ENCODE peak calls at places on chromosomes 11 and 22, in seven cellular contexts. One of them, this sample, is unnamed.

GRCh38 chr11:73308003-73308962 is at the start of gene ARHGEF17:
- DNase-seq in HepG2: peak; percentile 78
- DNase-seq in CD8-positive, alpha-beta memory T cell: peak; percentile 56
- DNase-seq in brain microvascular endothelial cell: peak; percentile 61
- DNase-seq in WERI-Rb-1: peak; percentile 72
- DNase-seq in mesenchymal stem cell: peak; percentile 91
- DNase-seq in A549: peak; percentile 71
- DNase-seq in this sample: peak; percentile 72

GRCh38 chr11:86360775-86361395 is 13.8 kb upstream of the CCDC81 start:
- DNase-seq in CD8-positive, alpha-beta memory T cell: no peak
- DNase-seq in A549: peak; percentile 41
- DNase-seq in HepG2: peak; percentile 6
- DNase-seq in WERI-Rb-1: no peak
- DNase-seq in brain microvascular endothelial cell: peak; percentile 6
- DNase-seq in mesenchymal stem cell: peak; percentile 63
- DNase-seq in this sample: peak; percentile 45

GRCh38 chr11:34189191-34189590 is 83.8 kb downstream of the NAT10 start:
- DNase-seq in brain microvascular endothelial cell: no peak
- DNase-seq in mesenchymal stem cell: no peak
- DNase-seq in CD8-positive, alpha-beta memory T cell: no peak
- DNase-seq in HepG2: no peak
- DNase-seq in A549: no peak
- DNase-seq in WERI-Rb-1: no peak
- DNase-seq in this sample: no peak

GRCh38 chr22:42145175-42145574 is 14.6 kb upstream of the CYP2D6 start:
- DNase-seq in CD8-positive, alpha-beta memory T cell: no peak
- DNase-seq in mesenchymal stem cell: no peak
- DNase-seq in brain microvascular endothelial cell: no peak
- DNase-seq in WERI-Rb-1: no peak
- DNase-seq in A549: no peak
- DNase-seq in HepG2: no peak
- DNase-seq in this sample: no peak

GRCh38 chr11:76823481-76824028 is 37.2 kb upstream of the ACER3 start:
- DNase-seq in HepG2: peak; percentile 31
- DNase-seq in WERI-Rb-1: no peak
- DNase-seq in CD8-positive, alpha-beta memory T cell: no peak
- DNase-seq in brain microvascular endothelial cell: peak; percentile 63
- DNase-seq in A549: peak; percentile 91
- DNase-seq in mesenchymal stem cell: peak; percentile 82
- DNase-seq in this sample: peak; percentile 91

GRCh38 chr11:13440100-13440855 is 22.7 kb downstream of the BTBD10 start:
- DNase-seq in brain microvascular endothelial cell: peak; percentile 95
- DNase-seq in WERI-Rb-1: no peak
- DNase-seq in HepG2: no peak
- DNase-seq in mesenchymal stem cell: peak; percentile 87
- DNase-seq in CD8-positive, alpha-beta memory T cell: no peak
- DNase-seq in A549: peak; percentile 58
- DNase-seq in this sample: peak; percentile 81

GRCh38 chr11:133946541-133947297 is 10.0 kb downstream of the IGSF9B start:
- DNase-seq in WERI-Rb-1: peak; percentile 90
- DNase-seq in mesenchymal stem cell: no peak
- DNase-seq in A549: no peak
- DNase-seq in brain microvascular endothelial cell: no peak
- DNase-seq in CD8-positive, alpha-beta memory T cell: peak; percentile 58
- DNase-seq in HepG2: no peak
- DNase-seq in this sample: no peak

GRCh38 chr11:19666951-19667350 is 45.7 kb upstream of the NAV2 start:
- DNase-seq in brain microvascular endothelial cell: no peak
- DNase-seq in HepG2: no peak
- DNase-seq in A549: no peak
- DNase-seq in WERI-Rb-1: no peak
- DNase-seq in mesenchymal stem cell: no peak
- DNase-seq in CD8-positive, alpha-beta memory T cell: no peak
- DNase-seq in this sample: no peak

GRCh38 chr11:36304349-36304748 is 8.3 kb downstream of the PRR5L start:
- DNase-seq in HepG2: no peak
- DNase-seq in WERI-Rb-1: no peak
- DNase-seq in A549: no peak
- DNase-seq in mesenchymal stem cell: peak; percentile 19
- DNase-seq in brain microvascular endothelial cell: no peak
- DNase-seq in CD8-positive, alpha-beta memory T cell: no peak
- DNase-seq in this sample: no peak

GRCh38 chr22:17875631-17876030 is 101.4 kb upstream of the BID start:
- DNase-seq in mesenchymal stem cell: no peak
- DNase-seq in A549: no peak
- DNase-seq in HepG2: no peak
- DNase-seq in brain microvascular endothelial cell: no peak
- DNase-seq in CD8-positive, alpha-beta memory T cell: no peak
- DNase-seq in WERI-Rb-1: no peak
- DNase-seq in this sample: no peak

GRCh38 chr22:24232725-24233124 is 12.2 kb downstream of the GGT5 start:
- DNase-seq in A549: no peak
- DNase-seq in CD8-positive, alpha-beta memory T cell: no peak
- DNase-seq in brain microvascular endothelial cell: no peak
- DNase-seq in mesenchymal stem cell: no peak
- DNase-seq in WERI-Rb-1: no peak
- DNase-seq in HepG2: no peak
- DNase-seq in this sample: no peak

GRCh38 chr11:112665291-112665690 is 295.9 kb upstream of the NCAM1 start:
- DNase-seq in brain microvascular endothelial cell: no peak
- DNase-seq in WERI-Rb-1: no peak
- DNase-seq in A549: no peak
- DNase-seq in mesenchymal stem cell: no peak
- DNase-seq in CD8-positive, alpha-beta memory T cell: no peak
- DNase-seq in HepG2: no peak
- DNase-seq in this sample: no peak

GRCh38 chr11:121070951-121071350 is 30.1 kb upstream of the TECTA start:
- DNase-seq in A549: no peak
- DNase-seq in CD8-positive, alpha-beta memory T cell: no peak
- DNase-seq in mesenchymal stem cell: peak; percentile 10
- DNase-seq in WERI-Rb-1: no peak
- DNase-seq in brain microvascular endothelial cell: no peak
- DNase-seq in HepG2: no peak
- DNase-seq in this sample: no peak

GRCh38 chr11:2522636-2523255 is 77.9 kb downstream of the KCNQ1 start:
- DNase-seq in brain microvascular endothelial cell: no peak
- DNase-seq in mesenchymal stem cell: no peak
- DNase-seq in A549: no peak
- DNase-seq in CD8-positive, alpha-beta memory T cell: peak; percentile 32
- DNase-seq in HepG2: no peak
- DNase-seq in WERI-Rb-1: peak; percentile 6
- DNase-seq in this sample: no peak

GRCh38 chr11:116179346-116179850 is 593.4 kb downstream of the BUD13 start:
- DNase-seq in HepG2: no peak
- DNase-seq in WERI-Rb-1: peak; percentile 29
- DNase-seq in CD8-positive, alpha-beta memory T cell: no peak
- DNase-seq in mesenchymal stem cell: no peak
- DNase-seq in A549: no peak
- DNase-seq in brain microvascular endothelial cell: no peak
- DNase-seq in this sample: no peak

GRCh38 chr11:35246725-35247124 is 107.8 kb downstream of the CD44 start:
- DNase-seq in brain microvascular endothelial cell: no peak
- DNase-seq in HepG2: no peak
- DNase-seq in mesenchymal stem cell: peak; percentile 77
- DNase-seq in CD8-positive, alpha-beta memory T cell: no peak
- DNase-seq in A549: no peak
- DNase-seq in WERI-Rb-1: no peak
- DNase-seq in this sample: no peak

GRCh38 chr11:95074806-95075563 is 8.3 kb downstream of the SRSF8 start:
- DNase-seq in CD8-positive, alpha-beta memory T cell: no peak
- DNase-seq in brain microvascular endothelial cell: no peak
- DNase-seq in A549: no peak
- DNase-seq in WERI-Rb-1: no peak
- DNase-seq in mesenchymal stem cell: no peak
- DNase-seq in HepG2: no peak
- DNase-seq in this sample: no peak

GRCh38 chr11:86678296-86678695 is 5.9 kb upstream of the ME3 start:
- DNase-seq in mesenchymal stem cell: no peak
- DNase-seq in HepG2: no peak
- DNase-seq in A549: no peak
- DNase-seq in WERI-Rb-1: no peak
- DNase-seq in CD8-positive, alpha-beta memory T cell: no peak
- DNase-seq in brain microvascular endothelial cell: no peak
- DNase-seq in this sample: no peak

GRCh38 chr22:33401291-33401690 is 343.1 kb upstream of the SYN3 start:
- DNase-seq in HepG2: no peak
- DNase-seq in WERI-Rb-1: no peak
- DNase-seq in CD8-positive, alpha-beta memory T cell: no peak
- DNase-seq in brain microvascular endothelial cell: peak; percentile 80
- DNase-seq in A549: no peak
- DNase-seq in mesenchymal stem cell: no peak
- DNase-seq in this sample: no peak

GRCh38 chr11:74818283-74818946 is 69.8 kb downstream of the RNF169 start:
- DNase-seq in mesenchymal stem cell: peak; percentile 7
- DNase-seq in HepG2: no peak
- DNase-seq in brain microvascular endothelial cell: no peak
- DNase-seq in WERI-Rb-1: no peak
- DNase-seq in CD8-positive, alpha-beta memory T cell: no peak
- DNase-seq in A549: no peak
- DNase-seq in this sample: no peak

GRCh38 chr22:33577862-33578411 is 342.3 kb downstream of the LARGE1 start:
- DNase-seq in brain microvascular endothelial cell: no peak
- DNase-seq in HepG2: peak; percentile 98
- DNase-seq in A549: no peak
- DNase-seq in CD8-positive, alpha-beta memory T cell: no peak
- DNase-seq in WERI-Rb-1: no peak
- DNase-seq in mesenchymal stem cell: no peak
- DNase-seq in this sample: no peak

GRCh38 chr22:46056169-46057041 is 79.4 kb upstream of the WNT7B start:
- DNase-seq in HepG2: no peak
- DNase-seq in brain microvascular endothelial cell: no peak
- DNase-seq in mesenchymal stem cell: no peak
- DNase-seq in CD8-positive, alpha-beta memory T cell: peak; percentile 39
- DNase-seq in A549: no peak
- DNase-seq in WERI-Rb-1: no peak
- DNase-seq in this sample: no peak

GRCh38 chr11:129190087-129190486 is 2.0 kb downstream of the ARHGAP32 start:
- DNase-seq in mesenchymal stem cell: no peak
- DNase-seq in HepG2: no peak
- DNase-seq in A549: peak; percentile 6
- DNase-seq in WERI-Rb-1: no peak
- DNase-seq in CD8-positive, alpha-beta memory T cell: no peak
- DNase-seq in brain microvascular endothelial cell: no peak
- DNase-seq in this sample: no peak

GRCh38 chr22:40626826-40627225 is 9.7 kb downstream of the MRTFA start:
- DNase-seq in CD8-positive, alpha-beta memory T cell: no peak
- DNase-seq in brain microvascular endothelial cell: no peak
- DNase-seq in WERI-Rb-1: no peak
- DNase-seq in HepG2: no peak
- DNase-seq in A549: no peak
- DNase-seq in mesenchymal stem cell: no peak
- DNase-seq in this sample: no peak

GRCh38 chr11:119806064-119806915 is 77.3 kb upstream of the NECTIN1 start:
- DNase-seq in WERI-Rb-1: no peak
- DNase-seq in A549: no peak
- DNase-seq in mesenchymal stem cell: no peak
- DNase-seq in HepG2: no peak
- DNase-seq in CD8-positive, alpha-beta memory T cell: no peak
- DNase-seq in brain microvascular endothelial cell: no peak
- DNase-seq in this sample: no peak

GRCh38 chr11:93740031-93740801 is 1.1 kb downstream of the TAF1D start:
- DNase-seq in A549: no peak
- DNase-seq in WERI-Rb-1: peak; percentile 17
- DNase-seq in CD8-positive, alpha-beta memory T cell: peak; percentile 50
- DNase-seq in mesenchymal stem cell: no peak
- DNase-seq in HepG2: peak; percentile 75
- DNase-seq in brain microvascular endothelial cell: no peak
- DNase-seq in this sample: no peak

GRCh38 chr11:132234878-132235277 is 864.5 kb downstream of the NTM start:
- DNase-seq in HepG2: no peak
- DNase-seq in brain microvascular endothelial cell: peak; percentile 87
- DNase-seq in A549: no peak
- DNase-seq in mesenchymal stem cell: peak; percentile 7
- DNase-seq in WERI-Rb-1: no peak
- DNase-seq in CD8-positive, alpha-beta memory T cell: no peak
- DNase-seq in this sample: no peak

GRCh38 chr22:27799334-27800249 is 2.0 kb downstream of the MN1 start:
- DNase-seq in CD8-positive, alpha-beta memory T cell: no peak
- DNase-seq in WERI-Rb-1: no peak
- DNase-seq in mesenchymal stem cell: peak; percentile 50
- DNase-seq in A549: no peak
- DNase-seq in brain microvascular endothelial cell: no peak
- DNase-seq in HepG2: no peak
- DNase-seq in this sample: peak; percentile 13
- H3K27ac ChIP-seq in CD8-positive, alpha-beta memory T cell: no peak overlapping the region
- H3K27ac ChIP-seq in WERI-Rb-1: no peak overlapping the region
- H3K27ac ChIP-seq in mesenchymal stem cell: peak overlapping the region; percentile 59
- H3K27ac ChIP-seq in A549: no peak overlapping the region
- H3K27ac ChIP-seq in brain microvascular endothelial cell: no peak overlapping the region
- H3K27ac ChIP-seq in HepG2: no peak overlapping the region
- H3K27ac ChIP-seq in this sample: peak overlapping the region; percentile 92

GRCh38 chr11:15968461-15969130 is 387.8 kb downstream of the SOX6 start:
- DNase-seq in HepG2: no peak
- DNase-seq in CD8-positive, alpha-beta memory T cell: no peak
- DNase-seq in brain microvascular endothelial cell: no peak
- DNase-seq in A549: no peak
- DNase-seq in mesenchymal stem cell: peak; percentile 40
- DNase-seq in WERI-Rb-1: no peak
- DNase-seq in this sample: no peak
- H3K27ac ChIP-seq in HepG2: no peak overlapping the region
- H3K27ac ChIP-seq in CD8-positive, alpha-beta memory T cell: peak overlapping the region; percentile 29
- H3K27ac ChIP-seq in brain microvascular endothelial cell: peak overlapping the region; percentile 84
- H3K27ac ChIP-seq in A549: peak overlapping the region; percentile 78
- H3K27ac ChIP-seq in mesenchymal stem cell: peak overlapping the region; percentile 46
- H3K27ac ChIP-seq in WERI-Rb-1: no peak overlapping the region
- H3K27ac ChIP-seq in this sample: peak overlapping the region; percentile 81

GRCh38 chr22:38694945-38695344 is 5.8 kb downstream of the JOSD1 start:
- DNase-seq in CD8-positive, alpha-beta memory T cell: no peak
- DNase-seq in WERI-Rb-1: no peak
- DNase-seq in HepG2: no peak
- DNase-seq in mesenchymal stem cell: no peak
- DNase-seq in brain microvascular endothelial cell: no peak
- DNase-seq in A549: no peak
- DNase-seq in this sample: no peak
- H3K27ac ChIP-seq in CD8-positive, alpha-beta memory T cell: no peak overlapping the region
- H3K27ac ChIP-seq in WERI-Rb-1: no peak overlapping the region
- H3K27ac ChIP-seq in HepG2: no peak overlapping the region
- H3K27ac ChIP-seq in mesenchymal stem cell: no peak overlapping the region
- H3K27ac ChIP-seq in brain microvascular endothelial cell: no peak overlapping the region
- H3K27ac ChIP-seq in A549: no peak overlapping the region
- H3K27ac ChIP-seq in this sample: no peak overlapping the region

DNA sequence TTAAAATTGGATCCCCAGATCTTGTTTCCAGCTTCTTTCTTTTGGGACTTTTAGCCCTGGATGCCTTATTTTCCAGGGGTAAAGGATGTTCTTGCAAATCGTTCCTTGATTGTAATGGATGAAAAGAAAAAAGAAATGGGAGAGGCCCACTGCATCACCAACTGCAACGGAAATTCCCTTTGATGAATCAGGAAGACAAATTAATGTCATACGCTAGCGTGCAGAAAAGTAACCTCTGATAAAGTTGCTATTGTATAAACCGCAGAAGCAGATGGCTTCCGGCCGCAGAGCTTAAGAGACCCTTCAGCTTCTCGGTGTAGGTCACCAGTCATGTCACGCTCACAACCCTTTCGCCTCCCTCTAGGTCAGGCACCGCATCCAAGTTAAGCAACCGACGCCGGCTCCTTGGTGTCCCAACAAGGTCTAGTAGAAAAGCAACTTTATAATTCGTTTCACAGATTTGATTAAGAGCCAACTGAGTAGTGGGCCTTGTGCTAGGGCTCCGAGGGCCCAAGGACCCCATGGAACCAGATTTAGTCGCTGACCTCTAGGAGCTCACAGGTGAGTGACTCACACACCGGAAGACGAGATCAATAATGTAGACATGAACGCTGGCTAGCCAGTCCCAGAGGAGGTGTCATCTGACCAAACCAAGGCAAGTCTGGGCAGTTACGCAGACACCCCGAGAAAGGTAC is 1.3 kb upstream of the ZFP91 start:
- DNase-seq in brain microvascular endothelial cell: peak; percentile 95
- DNase-seq in WERI-Rb-1: peak; percentile 24
- DNase-seq in CD8-positive, alpha-beta memory T cell: peak; percentile 91
- DNase-seq in A549: no peak
- DNase-seq in HepG2: peak; percentile 33
- DNase-seq in mesenchymal stem cell: peak; percentile 99
- DNase-seq in this sample: peak; percentile 82
- H3K27ac ChIP-seq in brain microvascular endothelial cell: peak overlapping the region; percentile 99
- H3K27ac ChIP-seq in WERI-Rb-1: peak overlapping the region; percentile 100
- H3K27ac ChIP-seq in CD8-positive, alpha-beta memory T cell: peak overlapping the region; percentile 99
- H3K27ac ChIP-seq in A549: peak overlapping the region; percentile 98
- H3K27ac ChIP-seq in HepG2: peak overlapping the region; percentile 99
- H3K27ac ChIP-seq in mesenchymal stem cell: peak overlapping the region; percentile 100
- H3K27ac ChIP-seq in this sample: peak overlapping the region; percentile 100

This sample was measured in RWPE1.